ENCODE peak calls at places on chromosomes 4 and X, in five cellular contexts. One of them, this sample, is unnamed.

GRCh38 chr4:108129226-108129625 is 39.5 kb downstream of the LEF1 start:
- DNase-seq in transverse colon: no peak
- DNase-seq in ovary: no peak
- DNase-seq in suprapubic skin: no peak
- DNase-seq in K562: no peak
- DNase-seq in this sample: no peak

GRCh38 chr4:48047421-48047844 is 30.9 kb downstream of the NIPAL1 start:
- DNase-seq in transverse colon: peak; percentile 39
- DNase-seq in ovary: no peak
- DNase-seq in suprapubic skin: no peak
- DNase-seq in K562: no peak
- DNase-seq in this sample: no peak

GRCh38 chrX:47311857-47312774 is 58.3 kb upstream of the ZNF157 start:
- DNase-seq in transverse colon: peak; percentile 43
- DNase-seq in ovary: peak; percentile 47
- DNase-seq in suprapubic skin: no peak
- DNase-seq in K562: peak; percentile 43
- DNase-seq in this sample: peak; percentile 16

GRCh38 chrX:134246282-134246681 is 9.3 kb downstream of the CCDC160 start:
- DNase-seq in transverse colon: no peak
- DNase-seq in ovary: no peak
- DNase-seq in suprapubic skin: no peak
- DNase-seq in K562: no peak
- DNase-seq in this sample: no peak

GRCh38 chr4:41881931-41882621 is 53.2 kb upstream of the TMEM33 start:
- DNase-seq in transverse colon: no peak
- DNase-seq in ovary: no peak
- DNase-seq in suprapubic skin: no peak
- DNase-seq in K562: no peak
- DNase-seq in this sample: no peak

GRCh38 chr4:124697441-124697840 is 15.1 kb downstream of the ANKRD50 start:
- DNase-seq in transverse colon: no peak
- DNase-seq in ovary: no peak
- DNase-seq in suprapubic skin: no peak
- DNase-seq in K562: no peak
- DNase-seq in this sample: no peak

GRCh38 chrX:28997716-28998115 is 410.5 kb downstream of the IL1RAPL1 start:
- DNase-seq in transverse colon: no peak
- DNase-seq in ovary: no peak
- DNase-seq in suprapubic skin: no peak
- DNase-seq in K562: no peak
- DNase-seq in this sample: no peak

GRCh38 chr4:114558446-114559020 is 40.1 kb upstream of the UGT8 start:
- DNase-seq in transverse colon: no peak
- DNase-seq in ovary: no peak
- DNase-seq in suprapubic skin: no peak
- DNase-seq in K562: no peak
- DNase-seq in this sample: no peak

GRCh38 chr4:159464302-159464701 is 361.4 kb downstream of the RAPGEF2 start:
- DNase-seq in transverse colon: no peak
- DNase-seq in ovary: no peak
- DNase-seq in suprapubic skin: no peak
- DNase-seq in K562: no peak
- DNase-seq in this sample: no peak

GRCh38 chr4:5398056-5398455 is 310.3 kb downstream of the EVC2 start:
- DNase-seq in transverse colon: no peak
- DNase-seq in ovary: no peak
- DNase-seq in suprapubic skin: no peak
- DNase-seq in K562: no peak
- DNase-seq in this sample: no peak

GRCh38 chr4:115664285-115664684 is 550.9 kb upstream of the NDST4 start:
- DNase-seq in transverse colon: no peak
- DNase-seq in ovary: no peak
- DNase-seq in suprapubic skin: no peak
- DNase-seq in K562: no peak
- DNase-seq in this sample: no peak

GRCh38 chrX:155968106-155968714 is 29.3 kb upstream of the IL9R start:
- DNase-seq in transverse colon: no peak
- DNase-seq in ovary: no peak
- DNase-seq in suprapubic skin: no peak
- DNase-seq in K562: no peak
- DNase-seq in this sample: no peak

GRCh38 chr4:169158860-169159259 is 111.9 kb downstream of the SH3RF1 start:
- DNase-seq in transverse colon: no peak
- DNase-seq in ovary: no peak
- DNase-seq in suprapubic skin: no peak
- DNase-seq in K562: no peak
- DNase-seq in this sample: no peak

GRCh38 chr4:100257567-100257966 is 67.3 kb upstream of the DDIT4L start:
- DNase-seq in transverse colon: no peak
- DNase-seq in ovary: no peak
- DNase-seq in suprapubic skin: no peak
- DNase-seq in K562: no peak
- DNase-seq in this sample: no peak

GRCh38 chr4:113474017-113474416 is 287.5 kb downstream of the CAMK2D start:
- DNase-seq in transverse colon: no peak
- DNase-seq in ovary: no peak
- DNase-seq in suprapubic skin: no peak
- DNase-seq in K562: no peak
- DNase-seq in this sample: no peak

GRCh38 chr4:6230827-6231662 is 30.7 kb upstream of the JAKMIP1 start:
- DNase-seq in transverse colon: no peak
- DNase-seq in ovary: no peak
- DNase-seq in suprapubic skin: peak; percentile 59
- DNase-seq in K562: no peak
- DNase-seq in this sample: no peak

GRCh38 chr4:180751009-180751408 is 1492.2 kb upstream of the TENM3 start:
- DNase-seq in transverse colon: no peak
- DNase-seq in ovary: no peak
- DNase-seq in suprapubic skin: no peak
- DNase-seq in K562: no peak
- DNase-seq in this sample: no peak

GRCh38 chr4:115944146-115944905 is 830.9 kb upstream of the NDST4 start:
- DNase-seq in transverse colon: no peak
- DNase-seq in ovary: no peak
- DNase-seq in suprapubic skin: no peak
- DNase-seq in K562: no peak
- DNase-seq in this sample: no peak

GRCh38 chr4:56048621-56049427 is 100.1 kb downstream of the CEP135 start:
- DNase-seq in transverse colon: peak; percentile 64
- DNase-seq in ovary: peak; percentile 67
- DNase-seq in suprapubic skin: no peak
- DNase-seq in K562: peak; percentile 67
- DNase-seq in this sample: no peak

GRCh38 chr4:20532871-20533870 is 167.1 kb upstream of the PACRGL start:
- DNase-seq in transverse colon: no peak
- DNase-seq in ovary: no peak
- DNase-seq in suprapubic skin: no peak
- DNase-seq in K562: no peak
- DNase-seq in this sample: no peak

GRCh38 chrX:1488141-1488540 is 35.4 kb upstream of the ASMTL start:
- DNase-seq in transverse colon: no peak
- DNase-seq in ovary: no peak
- DNase-seq in suprapubic skin: no peak
- DNase-seq in K562: no peak
- DNase-seq in this sample: no peak

GRCh38 chr4:108651068-108651794 is 832 bp downstream of the OSTC start:
- DNase-seq in transverse colon: no peak
- DNase-seq in ovary: no peak
- DNase-seq in suprapubic skin: no peak
- DNase-seq in K562: peak; percentile 33
- DNase-seq in this sample: no peak

GRCh38 chrX:48498374-48498809 is 10.4 kb upstream of the PORCN start:
- DNase-seq in transverse colon: no peak
- DNase-seq in ovary: no peak
- DNase-seq in suprapubic skin: no peak
- DNase-seq in K562: no peak
- DNase-seq in this sample: no peak

GRCh38 chr4:6350646-6351045 is 81.0 kb downstream of the WFS1 start:
- DNase-seq in transverse colon: no peak
- DNase-seq in ovary: no peak
- DNase-seq in suprapubic skin: no peak
- DNase-seq in K562: no peak
- DNase-seq in this sample: no peak

GRCh38 chr4:107896158-107896645 is 35.1 kb upstream of the CYP2U1 start:
- DNase-seq in transverse colon: no peak
- DNase-seq in ovary: no peak
- DNase-seq in suprapubic skin: no peak
- DNase-seq in K562: no peak
- DNase-seq in this sample: no peak

GRCh38 chr4:89598602-89599001 is 238.4 kb downstream of the SNCA start:
- DNase-seq in transverse colon: no peak
- DNase-seq in ovary: no peak
- DNase-seq in suprapubic skin: no peak
- DNase-seq in K562: no peak
- DNase-seq in this sample: no peak

GRCh38 chrX:131626681-131627296 is 82.9 kb downstream of the OR13H1 start:
- DNase-seq in transverse colon: no peak
- DNase-seq in ovary: no peak
- DNase-seq in suprapubic skin: no peak
- DNase-seq in K562: no peak
- DNase-seq in this sample: no peak

GRCh38 chr4:102042843-102043802 is 252.6 kb downstream of the BANK1 start:
- DNase-seq in transverse colon: no peak
- DNase-seq in ovary: no peak
- DNase-seq in suprapubic skin: no peak
- DNase-seq in K562: no peak
- DNase-seq in this sample: no peak

GRCh38 chr4:102047616-102048015 is 257.1 kb downstream of the BANK1 start:
- DNase-seq in transverse colon: no peak
- DNase-seq in ovary: no peak
- DNase-seq in suprapubic skin: no peak
- DNase-seq in K562: no peak
- DNase-seq in this sample: no peak
- H3K27me3 ChIP-seq in transverse colon: no peaks in the 10 kb centered on the region
- H3K27me3 ChIP-seq in ovary: no peaks in the 10 kb centered on the region
- H3K27me3 ChIP-seq in suprapubic skin: no peaks in the 10 kb centered on the region
- H3K27me3 ChIP-seq in K562: no peaks in the 10 kb centered on the region
- H3K27me3 ChIP-seq in this sample: no peaks in the 10 kb centered on the region

GRCh38 chrX:72308566-72309296 is 3.0 kb upstream of the CITED1 start:
- DNase-seq in transverse colon: peak; percentile 73
- DNase-seq in ovary: peak; percentile 64
- DNase-seq in suprapubic skin: no peak
- DNase-seq in K562: peak; percentile 61
- DNase-seq in this sample: peak; percentile 13
- H3K27ac ChIP-seq in transverse colon: no peak overlapping the region
- H3K27ac ChIP-seq in ovary: no peak overlapping the region
- H3K27ac ChIP-seq in suprapubic skin: no peak overlapping the region
- H3K27ac ChIP-seq in K562: peak overlapping the region; percentile 20
- H3K27ac ChIP-seq in this sample: no peak overlapping the region

GRCh38 chr4:7646384-7647061 is 211.8 kb upstream of the PSAPL1 start:
- DNase-seq in transverse colon: no peak
- DNase-seq in ovary: no peak
- DNase-seq in suprapubic skin: no peak
- DNase-seq in K562: no peak
- DNase-seq in this sample: no peak

GRCh38 chr4:7647211-7647931 is 212.6 kb upstream of the PSAPL1 start:
- DNase-seq in transverse colon: no peak
- DNase-seq in ovary: no peak
- DNase-seq in suprapubic skin: no peak
- DNase-seq in K562: no peak
- DNase-seq in this sample: no peak

GRCh38 chr4:7649411-7649740 is 214.6 kb upstream of the PSAPL1 start:
- DNase-seq in transverse colon: no peak
- DNase-seq in ovary: no peak
- DNase-seq in suprapubic skin: no peak
- DNase-seq in K562: no peak
- DNase-seq in this sample: no peak

GRCh38 chr4:7648813-7649395 is 214.2 kb upstream of the PSAPL1 start:
- DNase-seq in transverse colon: no peak
- DNase-seq in ovary: no peak
- DNase-seq in suprapubic skin: no peak
- DNase-seq in K562: no peak
- DNase-seq in this sample: no peak

DNA sequence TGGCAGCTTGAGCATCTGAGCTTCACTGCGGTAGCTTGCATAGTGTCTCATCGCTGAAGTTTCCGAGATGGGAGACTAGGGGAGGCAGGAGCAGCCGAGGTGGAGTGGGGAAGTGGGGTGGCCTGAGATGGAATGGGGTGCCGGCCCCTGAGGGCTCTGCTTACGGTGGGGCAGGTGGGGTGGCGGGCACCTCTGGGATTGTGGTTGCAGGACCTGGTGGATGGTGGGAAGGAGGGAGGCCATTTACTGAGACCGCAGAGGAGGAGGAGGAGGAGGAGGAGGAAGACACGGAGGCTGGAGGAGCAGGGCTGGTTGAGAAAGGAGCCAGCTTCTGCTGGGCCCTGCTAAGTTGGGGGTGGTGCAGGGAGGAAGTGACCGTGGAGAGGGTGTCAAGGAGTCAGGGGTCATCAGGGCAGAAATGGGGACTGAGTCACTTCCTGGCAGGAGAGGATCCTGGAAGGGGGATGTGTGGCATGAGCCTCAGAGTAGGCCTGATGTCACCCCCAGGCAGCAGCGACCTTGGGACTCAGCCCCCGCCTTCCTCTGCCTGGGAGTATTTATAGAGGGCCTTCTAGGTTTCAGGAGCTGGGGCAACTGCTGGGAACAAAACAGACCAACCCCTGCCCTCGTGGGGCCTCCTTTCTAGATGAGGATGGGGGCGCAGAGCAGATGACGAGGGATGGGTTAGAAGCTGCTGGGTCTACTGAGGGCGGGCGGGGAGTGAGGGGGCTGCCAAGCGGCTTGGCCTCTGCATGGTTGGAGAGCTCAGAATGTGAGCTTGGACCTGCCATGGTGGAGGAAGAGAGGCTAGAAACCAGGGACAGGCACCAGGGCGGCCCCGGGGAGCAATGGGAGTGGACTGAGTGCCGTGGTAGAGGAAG is 213.4 kb upstream of the PSAPL1 start:
- DNase-seq in transverse colon: no peak
- DNase-seq in ovary: no peak
- DNase-seq in suprapubic skin: no peak
- DNase-seq in K562: peak; percentile 25
- DNase-seq in this sample: no peak
- TF ChIP-seq EP300 in transverse colon: no peak
- TF ChIP-seq EP300 in ovary: no peak
- TF ChIP-seq EP300 in suprapubic skin: no peak
- TF ChIP-seq EP300 in K562: no peak
- TF ChIP-seq EP300 in this sample: peak; percentile 10

DNA sequence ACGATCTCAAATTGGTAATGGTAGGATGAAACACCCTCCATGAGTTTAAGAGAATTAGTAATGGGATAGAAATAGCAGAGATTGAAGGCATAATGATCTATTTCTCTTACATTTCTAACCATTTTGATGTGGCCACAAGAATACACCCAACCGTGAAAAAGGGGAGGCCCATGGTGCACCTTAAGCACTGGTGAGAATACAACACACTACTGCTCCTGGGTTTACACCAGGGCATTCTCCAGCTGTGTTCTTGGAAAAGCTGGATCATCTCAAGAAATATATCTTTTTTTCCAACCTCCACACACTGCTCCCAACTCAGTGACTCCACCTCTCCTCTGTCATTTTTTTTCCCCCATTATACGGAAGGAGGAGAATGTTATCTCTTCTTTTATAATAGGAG is 1.5 kb downstream of the QRFPR start:
- DNase-seq in transverse colon: no peak
- DNase-seq in ovary: no peak
- DNase-seq in suprapubic skin: no peak
- DNase-seq in K562: no peak
- DNase-seq in this sample: no peak
- H3K27me3 ChIP-seq in transverse colon: peaks cover 51% of the 10 kb centered on the region
- H3K27me3 ChIP-seq in ovary: no peaks in the 10 kb centered on the region
- H3K27me3 ChIP-seq in suprapubic skin: peaks cover 53% of the 10 kb centered on the region
- H3K27me3 ChIP-seq in K562: peaks cover 3% of the 10 kb centered on the region
- H3K27me3 ChIP-seq in this sample: peaks cover 50% of the 10 kb centered on the region

GRCh38 chr4:140373328-140374129 is at the start of gene SCOC:
- DNase-seq in transverse colon: peak; percentile 99
- DNase-seq in ovary: peak; percentile 99
- DNase-seq in suprapubic skin: peak; percentile 100
- DNase-seq in K562: peak; percentile 99
- DNase-seq in this sample: peak; percentile 100
- H3K27ac ChIP-seq in transverse colon: peak within 1 kb of the TSS; percentile 97
- H3K27ac ChIP-seq in ovary: peak within 1 kb of the TSS; percentile 91
- H3K27ac ChIP-seq in suprapubic skin: peak within 1 kb of the TSS; percentile 94
- H3K27ac ChIP-seq in K562: peak within 1 kb of the TSS; percentile 67
- H3K27ac ChIP-seq in this sample: peak within 1 kb of the TSS; percentile 87